ENCODE peak calls at places on chromosomes 12 and 14, in four cellular contexts. J is WTC11, P is GM12878, K is HepG2. X is an unnamed sample.

GRCh38 chr14:28407931-28408330 is 358.7 kb upstream of the FOXG1 start:
- DNase-seq in J (no peak), P (no peak), K (no peak), X (no peak)

GRCh38 chr14:77991128-77991772 is 178.9 kb upstream of the NRXN3 start:
- DNase-seq in J (peak; percentile 26), P (no peak), K (peak; percentile 7), X (peak; percentile 28)

GRCh38 chr12:31756977-31757420 is 28.2 kb upstream of the AMN1 start:
- DNase-seq in J (no peak), P (no peak), K (peak; percentile 41), X (no peak)

GRCh38 chr12:1795221-1795784 is 25.1 kb upstream of the LRTM2 start:
- DNase-seq in J (no peak), P (no peak), K (no peak), X (no peak)

GRCh38 chr12:90043264-90043663 is 334.6 kb upstream of the ATP2B1 start:
- DNase-seq in J (no peak), P (no peak), K (no peak), X (no peak)

GRCh38 chr14:64880382-64881121 is 845 bp upstream of the SPTB start:
- DNase-seq in J (peak; percentile 77), P (no peak), K (no peak), X (peak; percentile 84)

GRCh38 chr14:60981626-60982455 is 796 bp downstream of the SLC38A6 start:
- DNase-seq in J (no peak), P (peak; percentile 5), K (peak; percentile 45), X (peak; percentile 20)

GRCh38 chr12:128168273-128168672 is 98.7 kb upstream of the TMEM132C start:
- DNase-seq in J (no peak), P (no peak), K (no peak), X (no peak)

GRCh38 chr14:52333108-52333507 is 19.0 kb downstream of the PTGER2 start:
- DNase-seq in J (no peak), P (no peak), K (no peak), X (no peak)

GRCh38 chr14:37232907-37233481 is 35.3 kb downstream of the MIPOL1 start:
- DNase-seq in J (no peak), P (no peak), K (peak; percentile 79), X (peak; percentile 33)

GRCh38 chr14:20904393-20905029 is 13.3 kb downstream of the RNASE3 start:
- DNase-seq in J (peak; percentile 59), P (no peak), K (peak; percentile 16), X (no peak)

GRCh38 chr12:71556881-71557280 is 106.8 kb downstream of the ZFC3H1 start:
- DNase-seq in J (no peak), P (no peak), K (peak; percentile 18), X (no peak)

GRCh38 chr14:27050195-27050594 is 452.4 kb upstream of the NOVA1 start:
- DNase-seq in J (no peak), P (no peak), K (no peak), X (no peak)

GRCh38 chr12:63889236-63889635 is 44.7 kb downstream of the SRGAP1 start:
- DNase-seq in J (no peak), P (no peak), K (no peak), X (no peak)

GRCh38 chr14:98112211-98112780 is 1159.7 kb downstream of the BCL11B start:
- DNase-seq in J (no peak), P (no peak), K (no peak), X (no peak)

GRCh38 chr12:47281667-47282171 is 202.0 kb upstream of the AMIGO2 start:
- DNase-seq in J (no peak), P (no peak), K (no peak), X (peak; percentile 40)

GRCh38 chr14:102930753-102931579 is 8.5 kb downstream of the AMN start:
- DNase-seq in J (peak; percentile 71), P (no peak), K (no peak), X (no peak)

GRCh38 chr12:119822046-119822445 is 55.1 kb downstream of the CIT start:
- DNase-seq in J (no peak), P (no peak), K (no peak), X (no peak)

GRCh38 chr12:2259368-2259767 is 206.6 kb downstream of the CACNA1C start:
- DNase-seq in J (no peak), P (no peak), K (no peak), X (no peak)

GRCh38 chr12:102474438-102475064 is 5.8 kb downstream of the IGF1 start:
- DNase-seq in J (no peak), P (no peak), K (no peak), X (peak; percentile 59)

GRCh38 chr12:59151243-59151642 is 230.9 kb upstream of the LRIG3 start:
- DNase-seq in J (no peak), P (no peak), K (no peak), X (no peak)
- TF ChIP-seq TCF7 in J (no peak), P (no peak), K (no peak), X (no peak)

GRCh38 chr12:50394469-50395029 is 1.9 kb downstream of the FAM186A start:
- DNase-seq in J (no peak), P (no peak), K (peak; percentile 87), X (no peak)

GRCh38 chr12:50387972-50388478 is 8.4 kb downstream of the FAM186A start:
- DNase-seq in J (peak; percentile 30), P (no peak), K (peak; percentile 57), X (no peak)

GRCh38 chr12:50387487-50387886 is 8.9 kb downstream of the FAM186A start:
- DNase-seq in J (no peak), P (no peak), K (no peak), X (no peak)

DNA sequence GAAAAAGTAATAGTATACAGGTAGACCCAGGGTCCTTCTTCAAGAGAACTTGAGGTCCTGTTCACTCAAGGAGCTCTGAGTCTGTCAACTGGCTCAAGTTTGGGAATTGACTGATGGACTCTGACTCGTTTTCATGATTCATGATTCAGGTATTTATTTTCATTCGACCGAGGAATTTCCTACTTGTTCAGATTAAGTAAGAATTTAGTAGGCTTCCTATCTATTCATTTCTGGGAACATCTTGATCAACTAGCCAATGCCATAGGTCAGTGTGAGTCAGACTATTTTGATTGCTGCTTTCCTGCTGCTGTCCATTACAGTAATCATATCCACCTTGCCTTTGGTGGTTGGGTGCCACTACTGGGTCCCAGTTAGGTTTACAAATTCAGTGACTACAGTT is 6.1 kb downstream of the FAM186A start:
- DNase-seq in J (no peak), P (no peak), K (peak; percentile 61), X (no peak)
- TF ChIP-seq TCF7 in J (no peak), P (no peak), K (no peak), X (no peak)

GRCh38 chr14:55411426-55412389 is at the start of gene ATG14:
- DNase-seq in J (peak; percentile 83), P (peak; percentile 12), K (peak; percentile 82), X (peak; percentile 84)
- TF ChIP-seq TCF7 in J (no peak), P (peak; percentile 57), K (no peak), X (no peak)

DNA sequence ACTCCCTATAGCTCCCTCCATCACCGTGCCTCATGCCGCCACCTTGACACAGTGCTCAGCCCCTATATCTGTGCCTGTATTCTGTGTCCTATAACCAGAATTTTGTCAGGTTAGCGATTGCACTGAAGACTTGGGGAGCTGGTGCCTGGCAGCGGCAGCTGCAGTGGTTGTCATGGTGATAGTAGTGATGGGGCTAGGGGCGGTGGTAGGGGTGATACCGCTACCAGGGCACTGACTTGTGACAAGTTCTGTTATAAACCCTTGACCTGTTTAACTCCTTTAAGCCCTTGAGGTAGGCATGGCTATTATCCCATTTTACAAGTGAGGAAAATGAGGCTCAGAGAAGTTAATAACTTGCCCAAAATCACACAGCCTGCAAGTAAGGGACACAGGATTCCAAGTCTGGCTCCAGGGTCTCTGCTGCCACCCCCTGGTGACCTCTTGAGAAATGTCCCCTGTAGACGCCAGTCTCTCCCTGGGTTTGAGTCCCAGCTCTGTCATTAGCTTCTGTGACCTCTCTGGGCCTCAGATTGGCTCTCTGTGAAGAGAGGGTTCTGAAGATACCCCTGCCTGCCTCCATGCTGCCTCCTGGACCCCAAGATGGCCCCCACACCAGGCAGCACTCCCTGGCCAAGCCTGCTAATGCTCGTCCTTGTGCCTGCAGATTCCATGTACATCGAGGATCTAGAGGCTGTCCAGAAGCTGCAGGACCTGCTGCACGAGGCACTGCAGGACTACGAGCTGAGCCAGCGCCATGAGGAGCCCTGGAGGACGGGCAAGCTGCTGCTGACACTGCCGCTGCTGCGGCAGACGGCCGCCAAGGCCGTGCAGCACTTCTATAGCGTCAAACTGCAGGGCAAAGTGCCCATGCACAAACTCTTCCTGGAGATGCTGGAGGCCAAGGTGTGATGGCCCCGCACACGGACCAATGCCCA is 121.9 kb downstream of the ESRRB start:
- DNase-seq in J (peak; percentile 37), P (no peak), K (no peak), X (peak; percentile 10)
- TF ChIP-seq TCF7 in J (no peak), P (no peak), K (no peak), X (no peak)

GRCh38 chr12:52380271-52380694 is 5.2 kb downstream of the KRT84 start:
- DNase-seq in J (peak; percentile 66), P (no peak), K (no peak), X (peak; percentile 18)
- TF ChIP-seq TCF7 in J (no peak), P (no peak), K (no peak), X (no peak)

GRCh38 chr12:106274575-106275081 is 26.8 kb upstream of the CKAP4 start:
- DNase-seq in J (no peak), P (no peak), K (peak; percentile 87), X (no peak)

GRCh38 chr12:106274012-106274411 is 26.2 kb upstream of the CKAP4 start:
- DNase-seq in J (no peak), P (no peak), K (no peak), X (no peak)

GRCh38 chr12:106269150-106269771 is 21.4 kb upstream of the CKAP4 start:
- DNase-seq in J (no peak), P (no peak), K (no peak), X (no peak)

GRCh38 chr12:106275458-106275857 is 27.1 kb upstream of the TCP11L2 start:
- DNase-seq in J (no peak), P (no peak), K (no peak), X (no peak)

DNA sequence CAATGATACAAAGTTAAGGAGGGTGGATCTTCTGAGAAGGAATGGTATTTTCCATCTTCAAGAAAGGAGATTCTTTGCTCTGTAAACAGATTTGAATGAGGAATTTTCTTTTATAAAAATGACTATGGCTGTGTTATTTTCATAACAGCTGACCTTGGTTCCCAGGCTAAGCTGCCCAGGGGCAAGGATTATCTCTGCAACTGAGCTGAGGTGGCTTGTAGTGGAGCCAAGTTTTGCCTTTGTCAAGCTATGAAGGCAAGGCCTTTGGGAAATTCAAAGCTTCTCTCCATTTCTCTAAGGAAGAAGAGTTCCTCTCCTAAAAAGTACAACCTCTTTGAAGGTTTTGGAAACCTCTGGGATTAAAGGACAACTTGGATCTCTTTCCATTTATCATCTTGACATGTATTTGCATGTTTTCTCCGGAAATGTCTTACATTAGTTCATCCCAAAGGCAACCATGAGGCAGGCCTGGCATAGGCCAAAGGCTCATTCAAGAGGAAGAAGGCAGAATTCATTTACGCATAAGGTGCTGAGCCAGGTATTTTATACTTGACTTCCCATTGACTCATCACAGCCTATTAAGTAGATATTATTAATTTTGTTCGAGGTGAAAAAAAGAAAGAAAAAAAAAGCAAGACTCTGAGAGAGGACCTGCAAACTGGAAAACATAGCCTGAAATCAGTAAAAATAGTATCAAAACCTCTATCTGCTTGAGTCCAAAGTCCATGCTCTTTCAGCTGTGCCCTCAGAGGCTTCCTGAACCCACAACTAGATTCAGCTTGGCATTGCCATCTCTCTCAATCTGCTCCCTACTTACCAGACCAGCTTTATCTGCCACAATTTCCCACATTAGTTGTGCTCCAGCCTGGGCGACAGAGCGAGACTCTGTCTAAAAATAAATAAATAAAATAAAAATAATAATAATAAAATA is 24.0 kb upstream of the CKAP4 start:
- DNase-seq in J (no peak), P (no peak), K (no peak), X (no peak)
- TF ChIP-seq TCF7 in J (no peak), P (no peak), K (no peak), X (no peak)